ENCODE peak calls at places on chromosomes 1 and 21, in four cellular contexts. One of them, this sample, is unnamed.

GRCh38 chr1:228802386-228803221 is 67.3 kb downstream of the RHOU start:
- DNase-seq in omental fat pad: no peak
- DNase-seq in GM12865: no peak
- DNase-seq in T-helper 1 cell: no peak
- DNase-seq in this sample: no peak

GRCh38 chr1:211677659-211678058 is 2.2 kb upstream of the NEK2 start:
- DNase-seq in omental fat pad: no peak
- DNase-seq in GM12865: peak; percentile 77
- DNase-seq in T-helper 1 cell: no peak
- DNase-seq in this sample: no peak

GRCh38 chr21:14120091-14120734 is 90.5 kb downstream of the LIPI start:
- DNase-seq in omental fat pad: no peak
- DNase-seq in GM12865: peak; percentile 75
- DNase-seq in T-helper 1 cell: no peak
- DNase-seq in this sample: no peak

GRCh38 chr1:9849691-9850441 is 26.1 kb upstream of the CLSTN1 start:
- DNase-seq in omental fat pad: no peak
- DNase-seq in GM12865: peak; percentile 51
- DNase-seq in T-helper 1 cell: no peak
- DNase-seq in this sample: no peak

GRCh38 chr1:171595324-171595723 is 26.7 kb upstream of the MYOCOS start:
- DNase-seq in omental fat pad: no peak
- DNase-seq in GM12865: peak; percentile 16
- DNase-seq in T-helper 1 cell: no peak
- DNase-seq in this sample: no peak

GRCh38 chr1:115782571-115783281 is 14.2 kb upstream of the CASQ2 start:
- DNase-seq in omental fat pad: no peak
- DNase-seq in GM12865: peak; percentile 12
- DNase-seq in T-helper 1 cell: no peak
- DNase-seq in this sample: no peak

GRCh38 chr1:189607477-189608096 is 870.1 kb downstream of the BRINP3 start:
- DNase-seq in omental fat pad: no peak
- DNase-seq in GM12865: no peak
- DNase-seq in T-helper 1 cell: no peak
- DNase-seq in this sample: no peak

GRCh38 chr1:64245495-64245894 is 42.1 kb downstream of the UBE2U start:
- DNase-seq in omental fat pad: no peak
- DNase-seq in GM12865: no peak
- DNase-seq in T-helper 1 cell: no peak
- DNase-seq in this sample: no peak

GRCh38 chr1:192550922-192551534 is 24.5 kb upstream of the RGS1 start:
- DNase-seq in omental fat pad: no peak
- DNase-seq in GM12865: peak; percentile 88
- DNase-seq in T-helper 1 cell: no peak
- DNase-seq in this sample: no peak

GRCh38 chr1:183080406-183080805 is 57.2 kb downstream of the LAMC1 start:
- DNase-seq in omental fat pad: no peak
- DNase-seq in GM12865: no peak
- DNase-seq in T-helper 1 cell: no peak
- DNase-seq in this sample: no peak

GRCh38 chr1:94144836-94145235 is 23.9 kb upstream of the ABCA4 start:
- DNase-seq in omental fat pad: no peak
- DNase-seq in GM12865: no peak
- DNase-seq in T-helper 1 cell: no peak
- DNase-seq in this sample: no peak

GRCh38 chr1:20149601-20150325 is 10.6 kb downstream of the PLA2G2F start:
- DNase-seq in omental fat pad: no peak
- DNase-seq in GM12865: no peak
- DNase-seq in T-helper 1 cell: no peak
- DNase-seq in this sample: no peak

GRCh38 chr1:156241311-156241811 is 623 bp upstream of the BGLAP start:
- DNase-seq in omental fat pad: no peak
- DNase-seq in GM12865: no peak
- DNase-seq in T-helper 1 cell: no peak
- DNase-seq in this sample: no peak

GRCh38 chr1:78490861-78491310 is at the start of gene PTGFR:
- DNase-seq in omental fat pad: no peak
- DNase-seq in GM12865: no peak
- DNase-seq in T-helper 1 cell: no peak
- DNase-seq in this sample: no peak

GRCh38 chr1:155504207-155504606 is 58.4 kb downstream of the ASH1L start:
- DNase-seq in omental fat pad: no peak
- DNase-seq in GM12865: peak; percentile 63
- DNase-seq in T-helper 1 cell: no peak
- DNase-seq in this sample: no peak

GRCh38 chr1:173669491-173669941 is at the start of gene ANKRD45:
- DNase-seq in omental fat pad: peak; percentile 24
- DNase-seq in GM12865: peak; percentile 45
- DNase-seq in T-helper 1 cell: no peak
- DNase-seq in this sample: peak; percentile 4

GRCh38 chr1:186519981-186520380 is 59.1 kb upstream of the PDC start:
- DNase-seq in omental fat pad: no peak
- DNase-seq in GM12865: no peak
- DNase-seq in T-helper 1 cell: no peak
- DNase-seq in this sample: no peak

GRCh38 chr1:50236656-50237055 is 127.9 kb downstream of the ELAVL4 start:
- DNase-seq in omental fat pad: no peak
- DNase-seq in GM12865: no peak
- DNase-seq in T-helper 1 cell: no peak
- DNase-seq in this sample: no peak

GRCh38 chr1:171501305-171502021 is 16.1 kb downstream of the PRRC2C start:
- DNase-seq in omental fat pad: no peak
- DNase-seq in GM12865: peak; percentile 24
- DNase-seq in T-helper 1 cell: no peak
- DNase-seq in this sample: no peak